ENCODE peak calls at places on chromosomes 7 and 10, in ten cellular contexts. E, X, C, V, I, F, H, L, U and G are unnamed samples. For H3K4me1, the result is how much of the 10 kb centered on the place peaks cover.

GRCh38 chr10:14953452-14954000 is 370 bp downstream of the DCLRE1C start:
- DNase-seq in I (no peak), H (no peak), X (peak), E (peak), C (peak), F (no peak), U (peak), L (peak), V (peak), G (peak)

GRCh38 chr10:34049887-34050286 is 715.4 kb upstream of the NRP1 start:
- DNase-seq in L (peak), E (no peak), U (no peak), H (no peak), C (peak), X (peak), V (no peak), F (no peak), I (no peak), G (no peak)

GRCh38 chr10:117546630-117547300 is 4.2 kb downstream of the EMX2 start:
- DNase-seq in I (no peak), H (no peak), E (no peak), V (no peak), U (no peak), C (no peak), L (peak), X (no peak), F (no peak), G (no peak)

GRCh38 chr7:148664319-148664718 is 34.4 kb upstream of the CUL1 start:
- DNase-seq in E (peak), X (peak), V (no peak), L (no peak), C (no peak), I (no peak), F (no peak), U (no peak), H (no peak), G (peak)

GRCh38 chr7:10779465-10780399 is 193.9 kb upstream of the PHF14 start:
- DNase-seq in H (no peak), U (no peak), I (no peak), X (no peak), E (no peak), L (no peak), F (no peak), C (no peak), V (peak), G (no peak)

GRCh38 chr7:21469894-21470293 is 42.0 kb downstream of the SP4 start:
- DNase-seq in F (no peak), X (no peak), H (no peak), L (peak), V (no peak), I (no peak), E (no peak), C (no peak), U (no peak), G (no peak)

GRCh38 chr7:128878226-128879105 is 15.8 kb downstream of the ATP6V1F start:
- DNase-seq in V (peak), U (no peak), C (no peak), H (no peak), I (no peak), L (no peak), E (no peak), F (no peak), X (no peak), G (no peak)

GRCh38 chr10:124477614-124478363 is 16.2 kb downstream of the LHPP start:
- DNase-seq in I (no peak), F (no peak), E (no peak), L (peak), U (no peak), X (no peak), V (no peak), H (no peak), C (no peak), G (peak)

GRCh38 chr10:133160813-133161471 is 923 bp downstream of the KNDC1 start:
- DNase-seq in X (no peak), E (peak), C (no peak), F (no peak), H (no peak), U (no peak), L (no peak), V (no peak), I (no peak), G (no peak)

GRCh38 chr10:95550073-95550672 is 11.0 kb downstream of the SORBS1 start:
- DNase-seq in C (no peak), X (no peak), H (no peak), L (no peak), V (no peak), E (no peak), I (no peak), U (no peak), F (no peak), G (no peak)

GRCh38 chr7:108293190-108293612 is 163.0 kb downstream of the NRCAM start:
- DNase-seq in X (no peak), U (no peak), H (no peak), L (no peak), V (no peak), I (no peak), F (no peak), C (no peak), E (no peak), G (no peak)

GRCh38 chr10:4751211-4751610 is 74.8 kb upstream of the AKR1E2 start:
- DNase-seq in F (no peak), I (no peak), L (no peak), U (no peak), X (no peak), C (no peak), V (no peak), E (no peak), H (no peak), G (no peak)

GRCh38 chr7:151586531-151587270 is 67.0 kb upstream of the RHEB start:
- DNase-seq in I (no peak), X (no peak), E (no peak), U (no peak), H (no peak), C (no peak), F (no peak), L (no peak), V (no peak), G (peak)

GRCh38 chr10:75469018-75469616 is 37.7 kb downstream of the LRMDA start:
- DNase-seq in C (peak), E (peak), I (peak), U (no peak), V (peak), X (peak), L (peak), F (no peak), H (no peak), G (no peak)

GRCh38 chr10:20971901-20972300 is 74.8 kb upstream of the NEBL start:
- DNase-seq in I (no peak), V (no peak), H (no peak), F (no peak), X (peak), U (no peak), E (no peak), C (no peak), L (no peak), G (no peak)

GRCh38 chr7:111098011-111098925 is 7.3 kb downstream of the LRRN3 start:
- DNase-seq in H (peak), F (no peak), E (peak), U (no peak), L (peak), X (peak), I (peak), C (peak), V (peak), G (peak)

GRCh38 chr7:77791956-77792355 is 6.3 kb downstream of the TMEM60 start:
- DNase-seq in C (no peak), E (no peak), F (no peak), L (no peak), I (no peak), U (no peak), X (no peak), H (no peak), V (no peak), G (no peak)

GRCh38 chr10:11824825-11825224 is 1.7 kb downstream of the PROSER2 start:
- DNase-seq in L (no peak), E (no peak), F (no peak), C (no peak), I (no peak), H (no peak), U (no peak), V (no peak), X (no peak), G (no peak)

GRCh38 chr10:4102802-4103344 is 317.9 kb upstream of the KLF6 start:
- DNase-seq in H (no peak), L (peak), V (no peak), X (no peak), F (no peak), U (no peak), C (no peak), I (no peak), E (no peak), G (no peak)

GRCh38 chr7:47478017-47478344 is 103.9 kb downstream of the TNS3 start:
- DNase-seq in F (no peak), X (peak), U (no peak), H (no peak), I (no peak), L (no peak), V (no peak), E (peak), C (no peak), G (peak)
- H3K4me1 ChIP-seq in F (half or more), X (half or more), U (half or more), H (under half), I (half or more), L (under half), V (under half), E (half or more), C (half or more), G (under half)

DNA sequence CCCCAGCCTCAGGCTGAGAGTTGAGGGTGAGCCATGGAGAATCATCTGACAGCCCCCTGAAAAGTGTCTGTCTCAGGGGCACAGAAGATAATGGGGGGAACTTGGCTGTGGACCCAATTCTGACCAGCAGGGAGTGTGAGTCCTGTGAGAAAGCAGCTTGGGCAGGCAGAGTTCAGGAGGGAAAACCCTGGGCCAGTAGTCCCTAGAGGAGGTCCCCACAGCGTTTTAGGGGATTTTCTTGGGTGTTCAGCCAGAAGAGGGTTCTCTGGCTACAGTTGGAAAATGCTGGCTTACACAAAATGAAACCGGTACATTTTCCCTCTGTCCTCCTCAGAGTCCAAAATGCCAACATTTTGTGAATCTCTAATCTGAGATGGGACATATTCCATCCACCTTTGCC is 35.8 kb upstream of the TRIM8 start:
- DNase-seq in H (no peak), E (no peak), F (no peak), L (no peak), I (no peak), U (no peak), X (no peak), C (no peak), V (no peak), G (no peak)
- TF ChIP-seq CTCF in H (no peak), E (no peak), F (no peak), L (no peak), I (no peak), U (no peak), X (no peak), C (no peak), V (no peak), G (no peak)

DNA sequence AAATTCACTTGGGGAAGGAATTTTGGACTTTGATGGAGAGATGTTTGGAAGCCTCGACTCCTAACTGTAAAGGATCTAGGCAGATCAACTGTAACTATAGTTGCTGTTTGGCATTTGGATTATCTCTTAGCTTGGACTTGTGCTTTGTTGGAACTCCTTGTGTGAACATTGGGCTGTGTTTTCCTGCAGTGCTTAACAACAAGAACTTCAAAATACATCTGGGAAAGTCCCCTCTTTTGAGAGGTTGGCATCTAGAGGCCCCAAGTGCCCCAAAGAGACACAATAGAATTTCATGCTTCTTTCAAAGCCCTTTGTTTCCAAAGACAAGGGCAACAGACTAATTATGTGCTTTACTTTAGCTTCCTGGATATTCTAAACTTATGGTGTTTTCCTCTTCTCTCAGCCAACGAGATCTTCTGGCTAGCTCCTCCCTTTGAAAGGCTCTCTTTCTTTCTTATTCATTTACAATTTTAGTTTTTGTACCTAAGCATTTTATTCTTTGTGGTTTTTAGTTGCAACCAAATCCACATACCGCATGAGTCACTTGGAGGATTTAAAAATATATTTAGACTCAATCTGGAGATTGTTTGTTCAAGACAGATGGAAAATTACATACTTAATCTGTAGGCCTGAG is 11.6 kb downstream of the ABCA13 start:
- DNase-seq in I (no peak), U (no peak), V (no peak), L (peak), E (no peak), F (no peak), C (no peak), X (peak), H (no peak), G (no peak)
- H3K4me1 ChIP-seq in I (under half), U (under half), V (under half), L (under half), E (under half), F (under half), C (under half), X (under half), H (under half), G (under half)

DNA sequence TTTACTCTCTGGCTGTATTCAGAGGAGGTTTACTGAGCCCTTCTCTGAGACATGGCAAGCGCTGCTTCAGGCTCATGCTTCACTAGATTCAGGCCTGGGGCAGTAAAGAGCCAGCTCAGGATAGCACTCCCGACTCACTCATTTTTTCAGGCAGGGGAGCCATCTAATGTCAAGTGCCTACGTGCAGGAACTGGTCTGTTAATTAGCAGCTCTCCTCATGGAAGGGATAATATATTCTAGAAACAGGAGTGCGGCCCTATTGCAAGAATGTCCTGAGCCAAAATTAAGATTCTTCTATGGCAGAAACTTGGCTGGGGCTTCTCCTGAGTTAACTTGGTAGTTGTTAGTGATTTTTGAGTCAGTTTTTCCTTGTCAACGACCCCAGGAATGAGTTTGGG is 111.3 kb downstream of the EGFR start:
- DNase-seq in V (no peak), H (no peak), U (peak), L (no peak), I (no peak), X (peak), E (no peak), F (no peak), C (peak), G (peak)
- TF ChIP-seq CTCF in V (no peak), H (no peak), U (peak), L (peak), I (no peak), X (no peak), E (no peak), F (no peak), C (no peak), G (no peak)

GRCh38 chr7:100889761-100890639 is 485 bp upstream of the UFSP1 start:
- DNase-seq in U (peak), E (peak), C (peak), V (peak), F (peak), X (peak), L (peak), H (peak), I (peak), G (peak)

GRCh38 chr7:100892364-100893317 is 3.0 kb downstream of the ACHE start:
- DNase-seq in H (no peak), X (no peak), C (no peak), I (no peak), L (no peak), V (no peak), E (no peak), F (no peak), U (no peak), G (no peak)

GRCh38 chr7:100893318-100893895 is 2.3 kb downstream of the ACHE start:
- DNase-seq in E (no peak), I (no peak), X (no peak), L (no peak), C (no peak), H (no peak), V (no peak), F (no peak), U (no peak), G (no peak)

GRCh38 chr7:100890640-100891521 is 1.4 kb upstream of the UFSP1 start:
- DNase-seq in V (no peak), I (no peak), X (no peak), E (no peak), L (peak), H (no peak), F (no peak), U (no peak), C (no peak), G (peak)

GRCh38 chr7:100891555-100891954 is 2.0 kb upstream of the UFSP1 start:
- DNase-seq in E (no peak), F (no peak), C (peak), V (no peak), L (peak), U (no peak), H (no peak), X (no peak), I (no peak), G (no peak)
- H3K4me1 ChIP-seq in E (under half), F (under half), C (under half), V (under half), L (under half), U (half or more), H (half or more), X (under half), I (under half), G (under half)

GRCh38 chr10:10315989-10316388 is 701.7 kb upstream of the CELF2 start:
- DNase-seq in E (no peak), I (no peak), X (no peak), C (no peak), H (no peak), L (no peak), V (no peak), F (no peak), U (no peak), G (no peak)
- TF ChIP-seq CTCF in E (no peak), I (no peak), X (no peak), C (no peak), H (no peak), L (no peak), V (no peak), F (no peak), U (no peak), G (no peak)

GRCh38 chr10:31789555-31789954 is 139.1 kb downstream of the ARHGAP12 start:
- DNase-seq in F (no peak), L (no peak), X (no peak), H (no peak), V (no peak), I (no peak), U (no peak), E (no peak), C (no peak), G (no peak)
- H3K4me1 ChIP-seq in F (under half), L (under half), X (under half), H (under half), V (under half), I (under half), U (under half), E (under half), C (under half), G (under half)

GRCh38 chr7:156578978-156579430 is 61.6 kb upstream of the RNF32 start:
- DNase-seq in X (no peak), C (no peak), H (no peak), F (no peak), I (no peak), L (no peak), E (no peak), U (no peak), V (no peak), G (no peak)
- TF ChIP-seq CTCF in X (no peak), C (no peak), H (no peak), F (no peak), I (no peak), L (no peak), E (no peak), U (no peak), V (no peak), G (no peak)

GRCh38 chr10:128056303-128057050 is 69.7 kb downstream of the MKI67 start:
- DNase-seq in E (peak), X (no peak), F (no peak), C (no peak), L (no peak), I (no peak), U (no peak), V (no peak), H (no peak), G (no peak)

GRCh38 chr10:128058746-128059125 is 67.5 kb downstream of the MKI67 start:
- DNase-seq in C (no peak), U (no peak), V (no peak), E (peak), I (no peak), H (no peak), X (no peak), L (no peak), F (no peak), G (no peak)

GRCh38 chr10:128059266-128059850 is 66.9 kb downstream of the MKI67 start:
- DNase-seq in V (no peak), U (no peak), L (no peak), C (no peak), H (no peak), F (no peak), X (no peak), I (no peak), E (peak), G (no peak)

GRCh38 chr10:128059915-128060314 is 66.3 kb downstream of the MKI67 start:
- DNase-seq in I (no peak), F (no peak), V (no peak), C (no peak), H (no peak), U (no peak), E (no peak), L (no peak), X (no peak), G (no peak)

DNA sequence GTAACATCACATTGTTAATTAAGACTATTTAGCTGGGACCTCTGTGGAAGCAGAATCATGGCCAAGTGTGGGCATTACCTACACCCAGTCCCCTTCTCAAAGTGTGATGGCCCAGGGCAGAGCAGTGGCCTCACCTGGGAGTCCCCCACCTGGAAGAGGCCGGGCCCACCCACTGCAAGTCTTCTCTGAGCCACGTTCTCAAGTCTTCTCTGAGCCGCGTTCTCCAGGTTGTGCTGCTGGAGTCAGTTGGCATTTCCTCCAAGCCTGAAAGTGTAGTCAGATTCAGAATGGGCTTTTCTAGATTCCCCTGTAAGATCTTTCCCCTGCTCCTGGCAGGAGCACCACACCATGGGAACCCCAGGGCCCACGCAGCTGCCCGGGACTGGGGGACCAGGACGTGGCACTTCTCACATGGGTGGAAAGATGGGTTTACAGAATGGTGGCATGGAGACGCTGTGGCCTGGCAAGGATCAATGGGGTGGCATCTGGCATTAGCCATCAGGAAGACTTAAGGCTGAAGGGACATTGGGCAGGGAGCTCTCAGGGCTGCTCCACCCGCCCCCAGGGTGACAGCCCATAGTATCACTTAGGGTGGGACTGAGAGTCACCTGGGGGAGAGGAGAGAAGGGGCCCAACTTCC is 68.0 kb downstream of the MKI67 start:
- DNase-seq in L (no peak), F (no peak), H (no peak), X (no peak), I (no peak), U (no peak), V (no peak), E (peak), C (no peak), G (no peak)
- H3K4me1 ChIP-seq in L (under half), F (under half), H (under half), X (under half), I (under half), U (under half), V (under half), E (under half), C (under half), G (under half)